ENCODE peak calls at places on chromosomes 4 and X, in ten cellular contexts. U, N, D, T, M, X, Q, H, R and O are unnamed samples.

GRCh38 chrX:8364369-8365141 is 100.1 kb upstream of the VCX3B start:
- DNase-seq in X (peak; percentile 35), N (no peak), R (no peak), T (no peak), Q (no peak), D (no peak), M (no peak), H (peak; percentile 13), U (no peak), O (no peak)

GRCh38 chrX:44470816-44471215 is 71.8 kb downstream of the FUNDC1 start:
- DNase-seq in U (no peak), N (no peak), H (no peak), D (no peak), X (no peak), Q (no peak), R (no peak), M (no peak), T (no peak), O (no peak)

GRCh38 chr4:151302432-151302831 is 23.0 kb downstream of the SH3D19 start:
- DNase-seq in T (peak; percentile 38), M (no peak), X (peak; percentile 16), N (no peak), Q (no peak), H (no peak), U (no peak), R (no peak), D (peak; percentile 56), O (no peak)

GRCh38 chr4:147828361-147828760 is 96.5 kb downstream of the ARHGAP10 start:
- DNase-seq in D (peak; percentile 68), M (no peak), N (no peak), T (peak; percentile 56), X (peak; percentile 50), Q (no peak), U (no peak), R (no peak), H (no peak), O (no peak)

GRCh38 chrX:40199704-40200103 is 101.9 kb upstream of the BCOR start:
- DNase-seq in R (no peak), Q (no peak), X (no peak), M (no peak), H (no peak), T (no peak), D (peak; percentile 40), U (no peak), N (no peak), O (no peak)

GRCh38 chrX:146041741-146042140 is 224.1 kb downstream of the SLITRK2 start:
- DNase-seq in U (no peak), Q (no peak), X (no peak), T (no peak), H (no peak), R (no peak), D (no peak), M (no peak), N (no peak), O (no peak)

GRCh38 chrX:74458738-74459137 is 37.4 kb downstream of the SLC16A2 start:
- DNase-seq in H (no peak), M (peak; percentile 1), T (peak; percentile 77), N (no peak), U (no peak), X (peak; percentile 72), D (peak; percentile 70), Q (no peak), R (no peak), O (no peak)

GRCh38 chr4:92433272-92433758 is 129.5 kb downstream of the GRID2 start:
- DNase-seq in Q (no peak), T (no peak), R (no peak), M (no peak), H (no peak), D (no peak), N (no peak), X (no peak), U (no peak), O (no peak)

GRCh38 chr4:74364649-74365491 is at the start of gene EREG:
- DNase-seq in N (peak; percentile 13), X (peak; percentile 62), D (peak; percentile 77), Q (peak; percentile 64), U (peak; percentile 24), H (no peak), M (peak; percentile 36), T (peak; percentile 62), R (no peak), O (no peak)

GRCh38 chr4:87073187-87073569 is 138.4 kb downstream of the AFF1 start:
- DNase-seq in U (no peak), N (no peak), X (no peak), R (no peak), H (no peak), Q (no peak), D (no peak), T (no peak), M (no peak), O (no peak)

GRCh38 chr4:2816401-2816954 is 23.6 kb downstream of the SH3BP2 start:
- DNase-seq in X (no peak), T (no peak), M (no peak), Q (no peak), N (no peak), U (no peak), H (no peak), D (no peak), R (no peak), O (no peak)
- H3K4me1 ChIP-seq in X (peaks cover 9% of the 10 kb centered on the region), T (peaks cover 28% of the 10 kb centered on the region), M (peaks cover 20% of the 10 kb centered on the region), Q (peaks cover 39% of the 10 kb centered on the region), N (no peaks in the 10 kb centered on the region), U (peaks cover 26% of the 10 kb centered on the region), H (peaks cover 46% of the 10 kb centered on the region), D (peaks cover 11% of the 10 kb centered on the region), R (peaks cover 37% of the 10 kb centered on the region), O (no peaks in the 10 kb centered on the region)

DNA sequence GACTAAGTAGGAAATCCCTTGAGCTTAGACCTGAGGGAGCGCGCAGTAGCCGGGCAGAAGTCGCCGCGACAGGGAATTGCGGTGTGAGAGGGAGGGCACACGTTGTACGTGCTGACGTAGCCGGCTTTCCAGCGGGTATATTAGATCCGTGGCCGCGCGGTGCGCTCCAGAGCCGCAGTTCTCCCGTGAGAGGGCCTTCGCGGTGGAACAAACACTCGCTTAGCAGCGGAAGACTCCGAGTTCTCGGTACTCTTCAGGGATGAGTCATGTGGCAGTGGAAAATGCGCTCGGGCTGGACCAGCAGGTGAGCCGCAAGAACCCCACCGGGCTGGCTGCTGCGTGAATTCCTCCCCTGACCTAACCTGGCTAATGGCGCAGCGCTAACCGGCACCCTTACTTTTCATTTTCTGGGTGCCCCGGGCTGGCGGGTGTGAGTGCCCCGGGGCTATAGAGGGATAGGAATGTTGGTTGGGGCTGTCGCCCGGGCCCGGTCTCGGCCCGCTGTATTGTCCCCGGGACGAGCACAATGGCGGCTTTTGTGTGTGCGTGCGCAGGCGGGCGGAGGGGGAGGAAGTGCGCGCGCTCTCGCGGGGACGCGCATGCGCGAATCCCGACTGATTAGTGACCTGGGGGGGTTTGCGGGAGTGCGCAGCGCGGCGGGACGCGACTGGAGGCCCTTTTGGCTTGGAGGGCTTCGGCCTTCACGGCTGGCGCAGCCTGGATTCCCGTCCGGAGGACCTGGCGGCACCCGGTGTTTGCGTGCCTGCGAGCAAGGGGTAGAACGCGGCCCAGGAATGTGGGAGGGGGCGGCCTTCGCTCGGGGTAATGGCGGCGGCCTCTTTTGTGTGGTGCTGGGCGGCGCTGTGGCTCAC is at the start of gene DDX3X:
- DNase-seq in T (peak; percentile 91), N (peak; percentile 94), Q (peak; percentile 86), R (peak; percentile 93), H (peak; percentile 82), M (peak; percentile 87), D (peak; percentile 86), U (peak; percentile 81), X (peak; percentile 87), O (peak; percentile 91)
- H3K4me1 ChIP-seq in T (peaks cover 5% of the 10 kb centered on the region), N (no peaks in the 10 kb centered on the region), Q (no peaks in the 10 kb centered on the region), R (peaks cover 52% of the 10 kb centered on the region), H (peaks cover 42% of the 10 kb centered on the region), M (peaks cover 13% of the 10 kb centered on the region), D (peaks cover 38% of the 10 kb centered on the region), U (peaks cover 31% of the 10 kb centered on the region), X (peaks cover 15% of the 10 kb centered on the region), O (peaks cover 4% of the 10 kb centered on the region)

GRCh38 chrX:1463581-1464281 is 11.0 kb upstream of the ASMTL start:
- DNase-seq in D (no peak), M (no peak), Q (no peak), U (peak; percentile 11), T (no peak), H (no peak), X (no peak), R (no peak), N (no peak), O (peak; percentile 11)
- H3K4me1 ChIP-seq in D (no peaks in the 10 kb centered on the region), M (peaks cover 12% of the 10 kb centered on the region), Q (peaks cover 17% of the 10 kb centered on the region), U (no peaks in the 10 kb centered on the region), T (no peaks in the 10 kb centered on the region), H (peaks cover 13% of the 10 kb centered on the region), X (no peaks in the 10 kb centered on the region), R (peaks cover 6% of the 10 kb centered on the region), N (no peaks in the 10 kb centered on the region), O (no peaks in the 10 kb centered on the region)

DNA sequence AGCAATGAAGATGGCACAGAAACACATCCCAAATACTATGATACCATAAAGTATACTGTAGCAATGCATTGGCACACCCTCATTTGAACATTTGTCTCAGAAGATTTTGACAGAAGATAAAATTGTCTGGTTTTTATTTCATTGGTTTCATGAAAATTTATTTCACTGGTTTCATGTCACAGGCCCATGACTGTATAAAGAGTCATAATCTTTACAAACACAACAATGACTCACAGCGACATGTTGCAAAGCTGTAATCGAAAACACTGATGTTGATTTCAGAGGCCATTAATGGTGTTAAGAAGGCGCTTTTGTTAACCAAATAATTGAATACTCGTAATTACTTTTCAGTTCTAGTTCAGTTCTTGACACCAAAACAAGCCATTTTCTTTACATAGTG is 8.1 kb upstream of the DTHD1 start:
- DNase-seq in N (no peak), Q (no peak), X (no peak), D (peak; percentile 0), M (no peak), H (no peak), T (no peak), R (no peak), U (no peak), O (no peak)
- H3K4me1 ChIP-seq in N (no peaks in the 10 kb centered on the region), Q (no peaks in the 10 kb centered on the region), X (no peaks in the 10 kb centered on the region), D (no peaks in the 10 kb centered on the region), M (no peaks in the 10 kb centered on the region), H (no peaks in the 10 kb centered on the region), T (no peaks in the 10 kb centered on the region), R (no peaks in the 10 kb centered on the region), U (no peaks in the 10 kb centered on the region), O (no peaks in the 10 kb centered on the region)

GRCh38 chrX:70169281-70169680 is 8.0 kb upstream of the DGAT2L6 start:
- DNase-seq in Q (no peak), D (no peak), U (no peak), X (no peak), H (no peak), T (no peak), M (no peak), R (no peak), N (no peak), O (no peak)
- H3K4me1 ChIP-seq in Q (no peaks in the 10 kb centered on the region), D (peaks cover 27% of the 10 kb centered on the region), U (no peaks in the 10 kb centered on the region), X (no peaks in the 10 kb centered on the region), H (peaks cover 6% of the 10 kb centered on the region), T (peaks cover 13% of the 10 kb centered on the region), M (peaks cover 30% of the 10 kb centered on the region), R (peaks cover 9% of the 10 kb centered on the region), N (no peaks in the 10 kb centered on the region), O (no peaks in the 10 kb centered on the region)

GRCh38 chr4:10089346-10089745 is 27.3 kb downstream of the WDR1 start:
- DNase-seq in H (peak; percentile 19), N (no peak), Q (peak; percentile 89), D (peak; percentile 39), R (no peak), T (no peak), M (peak; percentile 85), U (no peak), X (no peak), O (no peak)
- H3K4me1 ChIP-seq in H (peaks cover 95% of the 10 kb centered on the region), N (peaks cover 22% of the 10 kb centered on the region), Q (no peaks in the 10 kb centered on the region), D (peaks cover 22% of the 10 kb centered on the region), R (peaks cover 78% of the 10 kb centered on the region), T (peaks cover 19% of the 10 kb centered on the region), M (peaks cover 43% of the 10 kb centered on the region), U (peaks cover 52% of the 10 kb centered on the region), X (peaks cover 33% of the 10 kb centered on the region), O (peaks cover 32% of the 10 kb centered on the region)